ENCODE peak calls at places on chromosomes 2 and 18, in six cellular contexts. R, Y, F, C, E and B are unnamed samples.
A peak's percentile ranks its signal among the peaks of the same experiment; 100 is the strongest.

GRCh38 chr18:57621252-57621607 is 406 bp downstream of the NARS1 start:
- DNase-seq in Y (no peak), R (peak; percentile 16), E (no peak), C (peak; percentile 60), F (no peak), B (peak; percentile 52)

GRCh38 chr2:88538362-88538917 is 85.9 kb upstream of the FOXI3 start:
- DNase-seq in Y (peak; percentile 5), R (no peak), C (no peak), F (no peak), E (no peak), B (no peak)

GRCh38 chr18:57853864-57854263 is 50.7 kb upstream of the ATP8B1 start:
- DNase-seq in C (no peak), F (no peak), R (no peak), E (no peak), Y (no peak), B (no peak)

GRCh38 chr2:36337354-36337753 is 18.2 kb upstream of the CRIM1 start:
- DNase-seq in Y (no peak), F (no peak), E (no peak), R (no peak), C (no peak), B (peak; percentile 2)

GRCh38 chr2:127651381-127651809 is 5.4 kb downstream of the GPR17 start:
- DNase-seq in R (no peak), E (no peak), Y (no peak), C (no peak), F (peak; percentile 49), B (no peak)

GRCh38 chr18:63207825-63208224 is 111.7 kb downstream of the BCL2 start:
- DNase-seq in R (no peak), Y (no peak), E (no peak), C (no peak), F (no peak), B (no peak)

GRCh38 chr18:845152-845819 is 33.2 kb upstream of the YES1 start:
- DNase-seq in R (peak; percentile 90), E (no peak), F (no peak), Y (no peak), C (no peak), B (peak; percentile 11)

GRCh38 chr2:36445191-36445590 is 89.6 kb downstream of the CRIM1 start:
- DNase-seq in E (no peak), C (no peak), F (no peak), Y (no peak), R (no peak), B (no peak)

GRCh38 chr2:63432373-63432772 is 155.9 kb downstream of the WDPCP start:
- DNase-seq in C (no peak), F (no peak), E (no peak), R (peak; percentile 53), Y (no peak), B (peak; percentile 19)

GRCh38 chr2:2731101-2731850 is 400.2 kb upstream of the MYT1L start:
- DNase-seq in R (no peak), F (no peak), E (no peak), Y (no peak), C (no peak), B (no peak)

GRCh38 chr2:74834806-74835755 is 1.2 kb downstream of the HK2 start:
- DNase-seq in R (peak; percentile 69), Y (peak; percentile 66), C (peak; percentile 87), F (peak; percentile 78), E (peak; percentile 53), B (peak; percentile 67)

GRCh38 chr2:185628985-185629384 is 109.6 kb upstream of the FSIP2 start:
- DNase-seq in F (no peak), C (no peak), R (no peak), E (no peak), Y (peak; percentile 2), B (peak; percentile 9)

GRCh38 chr18:6731197-6731596 is 1.7 kb downstream of the ARHGAP28 start:
- DNase-seq in Y (peak; percentile 80), C (no peak), R (peak; percentile 65), E (no peak), F (no peak), B (peak; percentile 78)

DNA sequence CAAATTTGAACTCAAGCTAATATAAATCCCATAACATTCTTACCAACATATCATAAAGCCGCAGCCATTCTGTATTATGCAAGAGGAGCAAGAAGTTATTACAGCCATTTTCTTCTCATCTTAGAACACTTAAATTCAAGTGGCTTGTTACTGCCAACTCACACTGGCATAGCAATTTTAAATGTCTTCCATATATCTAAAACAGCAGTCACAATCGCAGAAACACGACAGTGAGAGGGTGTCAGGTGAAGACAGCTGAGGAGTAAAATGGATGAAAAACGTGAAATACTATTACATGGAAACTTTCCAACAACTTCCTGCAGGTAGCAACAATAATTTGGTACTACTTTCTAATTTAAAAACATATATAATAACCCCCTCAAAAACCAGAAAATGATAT is 17.9 kb downstream of the PPP3R1 start:
- DNase-seq in C (no peak), F (no peak), E (no peak), Y (no peak), R (no peak), B (no peak)
- H3K4me1 ChIP-seq in C (peaks cover 25% of the 10 kb centered on the region), F (peaks cover 75% of the 10 kb centered on the region), E (peaks cover 70% of the 10 kb centered on the region), Y (peaks cover 16% of the 10 kb centered on the region), R (peaks cover 41% of the 10 kb centered on the region), B (peaks cover 67% of the 10 kb centered on the region)

GRCh38 chr18:50065527-50065926 is 129.4 kb downstream of the MYO5B start:
- DNase-seq in R (no peak), Y (no peak), F (no peak), E (no peak), C (no peak), B (no peak)

GRCh38 chr18:50058731-50059130 is 136.2 kb downstream of the MYO5B start:
- DNase-seq in F (no peak), Y (no peak), C (no peak), R (no peak), E (no peak), B (no peak)

GRCh38 chr18:50065039-50065438 is 129.9 kb downstream of the MYO5B start:
- DNase-seq in C (no peak), F (no peak), E (no peak), Y (no peak), R (no peak), B (no peak)

GRCh38 chr18:50060822-50061221 is 134.1 kb downstream of the MYO5B start:
- DNase-seq in F (no peak), C (no peak), R (no peak), E (no peak), Y (no peak), B (no peak)

GRCh38 chr18:50061876-50062517 is 132.9 kb downstream of the MYO5B start:
- DNase-seq in R (peak; percentile 64), F (no peak), Y (peak; percentile 32), E (no peak), C (no peak), B (no peak)
- H3K4me1 ChIP-seq in R (no peaks in the 10 kb centered on the region), F (no peaks in the 10 kb centered on the region), Y (no peaks in the 10 kb centered on the region), E (no peaks in the 10 kb centered on the region), C (no peaks in the 10 kb centered on the region), B (no peaks in the 10 kb centered on the region)

GRCh38 chr2:134139615-134140014 is 114.3 kb upstream of the MGAT5 start:
- DNase-seq in Y (no peak), R (no peak), C (no peak), F (no peak), E (no peak), B (no peak)
- H3K4me1 ChIP-seq in Y (peaks cover 66% of the 10 kb centered on the region), R (peaks cover 52% of the 10 kb centered on the region), C (peaks cover 29% of the 10 kb centered on the region), F (peaks cover 62% of the 10 kb centered on the region), E (peaks cover 48% of the 10 kb centered on the region), B (peaks cover 27% of the 10 kb centered on the region)

DNA sequence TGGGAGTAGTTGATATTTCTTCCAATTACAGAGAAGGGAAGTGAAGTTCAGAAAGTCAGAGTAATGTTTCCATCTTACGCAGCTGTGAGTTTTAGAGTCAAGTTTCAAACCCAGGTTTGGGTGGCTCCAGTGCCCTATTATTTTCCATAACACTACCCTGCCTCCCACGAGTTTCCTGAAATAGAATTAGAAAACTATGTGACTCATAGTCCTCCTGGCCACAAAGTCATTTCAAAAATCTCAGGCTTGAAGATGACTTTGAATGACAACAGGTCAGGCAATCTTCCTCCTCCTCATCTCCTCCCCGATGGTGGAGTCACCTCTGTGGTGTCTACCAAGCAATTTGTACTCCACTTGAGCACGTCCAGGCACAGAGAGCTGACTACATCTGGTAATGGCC is 212.3 kb upstream of the TRIB2 start:
- DNase-seq in C (no peak), F (no peak), R (no peak), Y (peak; percentile 36), E (no peak), B (peak; percentile 66)
- H3K4me1 ChIP-seq in C (peaks cover 2% of the 10 kb centered on the region), F (peaks cover 11% of the 10 kb centered on the region), R (no peaks in the 10 kb centered on the region), Y (peaks cover 38% of the 10 kb centered on the region), E (peaks cover 85% of the 10 kb centered on the region), B (peaks cover 46% of the 10 kb centered on the region)

DNA sequence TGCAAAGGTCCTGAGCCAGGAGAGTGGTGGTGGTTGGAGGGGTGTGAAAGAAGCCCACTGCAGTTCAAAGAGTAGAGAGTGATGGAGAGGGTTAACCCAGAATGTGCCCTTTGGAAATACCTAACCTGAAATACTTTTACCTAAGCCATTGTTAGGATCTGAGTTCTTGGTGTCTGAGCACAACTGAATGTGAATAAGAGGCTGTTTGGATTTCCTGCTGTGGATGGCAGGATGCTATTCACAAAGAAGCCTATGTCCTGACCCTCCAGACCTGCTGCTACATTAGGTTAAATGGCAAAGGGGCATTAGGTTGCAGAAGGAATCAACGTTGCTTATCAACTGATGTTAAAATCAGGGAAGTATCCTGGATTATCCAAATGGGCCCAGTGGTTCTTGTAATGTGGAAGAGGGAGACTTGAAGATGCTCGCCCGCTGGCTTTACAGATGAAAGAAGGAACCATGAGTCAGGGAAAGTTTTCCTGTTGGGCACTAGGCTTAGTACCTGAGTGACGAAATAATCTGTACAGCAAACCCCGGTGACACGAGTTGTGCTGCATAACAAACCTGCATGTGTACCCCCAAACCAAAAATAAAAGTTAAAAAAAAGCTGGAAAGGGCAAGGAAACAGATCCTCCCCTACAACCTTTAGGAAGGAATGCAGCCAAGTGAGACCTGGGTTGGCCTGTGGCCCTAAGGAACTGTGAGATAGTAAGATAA is 27.2 kb downstream of the ITGA6 start:
- DNase-seq in E (no peak), C (no peak), Y (no peak), F (no peak), R (no peak), B (no peak)
- H3K4me1 ChIP-seq in E (peaks cover 81% of the 10 kb centered on the region), C (no peaks in the 10 kb centered on the region), Y (peaks cover 75% of the 10 kb centered on the region), F (peaks cover 19% of the 10 kb centered on the region), R (peaks cover 6% of the 10 kb centered on the region), B (peaks cover 14% of the 10 kb centered on the region)

GRCh38 chr18:42069036-42069435 is 114.0 kb downstream of the PIK3C3 start:
- DNase-seq in C (no peak), R (no peak), Y (no peak), F (no peak), E (no peak), B (no peak)
- H3K4me1 ChIP-seq in C (no peaks in the 10 kb centered on the region), R (peaks cover 6% of the 10 kb centered on the region), Y (no peaks in the 10 kb centered on the region), F (no peaks in the 10 kb centered on the region), E (no peaks in the 10 kb centered on the region), B (peaks cover 6% of the 10 kb centered on the region)

DNA sequence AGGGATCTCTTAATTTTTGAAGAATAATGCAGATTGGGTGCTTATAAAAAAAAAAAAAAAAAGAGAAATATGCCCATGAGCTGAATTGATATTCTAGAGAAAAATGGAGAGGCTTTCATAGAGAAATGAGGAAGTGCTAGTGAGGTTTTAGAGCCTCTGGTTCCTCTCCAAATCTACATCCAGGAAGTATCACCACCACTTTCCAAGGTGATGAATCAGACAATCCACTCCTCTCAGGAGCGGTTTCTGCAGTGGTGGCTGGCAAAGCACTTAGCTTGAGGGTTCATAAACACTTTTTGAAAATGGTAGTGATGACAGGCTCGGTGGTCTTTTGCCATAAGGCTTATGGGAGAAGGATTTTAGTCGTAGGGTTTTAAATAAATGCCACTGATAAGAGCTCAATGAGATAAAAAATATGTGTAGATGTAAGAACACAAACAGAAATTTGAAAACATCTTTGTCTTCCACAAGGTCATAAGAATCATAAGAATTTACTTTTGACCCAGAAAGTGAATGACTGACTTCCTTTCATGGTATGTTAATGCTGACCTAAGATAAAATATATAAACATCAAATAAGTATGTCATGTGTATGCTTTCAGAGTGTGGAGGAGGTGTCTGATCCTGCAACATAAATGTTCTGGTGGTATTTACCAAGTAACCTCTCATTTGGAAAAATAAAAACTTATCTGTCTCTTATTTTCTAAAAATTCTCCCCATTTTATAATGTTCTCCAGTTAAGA is 42.1 kb upstream of the DSG1 start:
- DNase-seq in R (peak; percentile 22), E (no peak), Y (peak; percentile 70), C (no peak), F (no peak), B (no peak)
- H3K4me1 ChIP-seq in R (peaks cover 6% of the 10 kb centered on the region), E (no peaks in the 10 kb centered on the region), Y (peaks cover 22% of the 10 kb centered on the region), C (no peaks in the 10 kb centered on the region), F (peaks cover 12% of the 10 kb centered on the region), B (no peaks in the 10 kb centered on the region)